ENCODE peak calls at places on chromosome 12, in eight cellular contexts. A is H9; F is stimulated activated CD4-positive, alpha-beta T cell treated with anti-CD3 and anti-CD28 coated beads, Interleukin-15, amount 100 ng/mL, for 24 hours; I is iPS-NIHi11; B is activated T-cell treated with anti-CD3 and anti-CD28 coated beads for 24 hours; D is effector memory CD8-positive, alpha-beta T cell; K is stimulated activated CD8-positive, alpha-beta memory T cell treated with anti-CD3 and anti-CD28 coated beads, Interleukin-2, amount 100 ng/mL, for 1 hour; U is activated naive CD8-positive, alpha-beta T cell treated with anti-CD3 and anti-CD28 coated beads, Interleukin-2, amount 50 U/mL, for 16 hours. E is an unnamed sample.
A peak's percentile ranks its signal among the peaks of the same experiment; 100 is the strongest.

GRCh38 chr12:26554332-26554731 is 278.7 kb downstream of the ITPR2 start:
- DNase-seq in F (no peak), A (no peak), K (no peak), I (no peak), U (no peak), B (no peak), D (no peak), E (no peak)

GRCh38 chr12:10068634-10069033 is 30.2 kb downstream of the CLEC1A start:
- DNase-seq in U (no peak), F (no peak), K (no peak), B (no peak), A (no peak), I (no peak), D (no peak), E (no peak)

GRCh38 chr12:66013224-66013623 is 117.3 kb downstream of the LLPH start:
- DNase-seq in F (no peak), I (no peak), A (no peak), K (no peak), U (no peak), D (no peak), B (no peak), E (no peak)

GRCh38 chr12:56104815-56105476 is 587 bp downstream of the PA2G4 start:
- DNase-seq in D (no peak), K (no peak), I (peak; percentile 20), A (no peak), U (no peak), B (no peak), F (peak; percentile 58), E (no peak)

GRCh38 chr12:17778242-17778641 is 311.8 kb downstream of the RERGL start:
- DNase-seq in B (no peak), K (no peak), F (no peak), U (no peak), A (no peak), I (no peak), D (no peak), E (no peak)

GRCh38 chr12:1842905-1843640 is 22.7 kb downstream of the LRTM2 start:
- DNase-seq in I (no peak), D (no peak), U (no peak), K (no peak), F (no peak), A (peak; percentile 30), B (no peak), E (no peak)

GRCh38 chr12:68056300-68056699 is 67.1 kb downstream of the IFNG-AS1 start:
- DNase-seq in K (no peak), D (no peak), U (no peak), I (no peak), B (no peak), A (no peak), F (no peak), E (no peak)

GRCh38 chr12:108312885-108313203 is 26.3 kb downstream of the CMKLR1 start:
- DNase-seq in F (no peak), I (peak; percentile 26), A (no peak), D (no peak), B (no peak), U (no peak), K (no peak), E (peak; percentile 39)

GRCh38 chr12:92218394-92219077 is 72.9 kb upstream of the BTG1 start:
- DNase-seq in D (no peak), K (no peak), F (no peak), I (no peak), B (no peak), A (no peak), U (no peak), E (no peak)

GRCh38 chr12:4496145-4496838 is 42.4 kb upstream of the RAD51AP1 start:
- DNase-seq in D (no peak), K (no peak), A (no peak), I (no peak), B (no peak), U (no peak), F (no peak), E (no peak)

GRCh38 chr12:87280356-87280755 is 748.8 kb downstream of the C12orf50 start:
- DNase-seq in A (no peak), F (no peak), D (no peak), K (no peak), B (no peak), U (no peak), I (no peak), E (peak; percentile 2)

GRCh38 chr12:89225401-89225800 is 126.9 kb downstream of the DUSP6 start:
- DNase-seq in B (peak; percentile 77), A (peak; percentile 41), I (peak; percentile 26), F (peak; percentile 84), K (peak; percentile 46), U (peak; percentile 59), D (peak; percentile 48), E (no peak)

GRCh38 chr12:46786774-46787173 is 39.0 kb downstream of the SLC38A4 start:
- DNase-seq in U (no peak), K (no peak), D (no peak), A (no peak), B (no peak), I (no peak), F (no peak), E (no peak)

GRCh38 chr12:112992541-112993398 is 14.5 kb downstream of the OAS2 start:
- DNase-seq in B (peak; percentile 44), I (peak; percentile 87), A (peak; percentile 80), F (peak; percentile 73), D (peak; percentile 33), K (peak; percentile 26), U (peak; percentile 34), E (peak; percentile 54)

GRCh38 chr12:68291396-68292036 is 38.1 kb upstream of the IL22 start:
- DNase-seq in A (no peak), D (no peak), I (no peak), K (no peak), B (no peak), U (no peak), F (no peak), E (no peak)

GRCh38 chr12:12681061-12681765 is 14.8 kb downstream of the GPR19 start:
- DNase-seq in B (no peak), F (no peak), A (no peak), D (no peak), K (no peak), I (no peak), U (no peak), E (no peak)

GRCh38 chr12:79296871-79297270 is 393.9 kb downstream of the PAWR start:
- DNase-seq in F (no peak), B (no peak), U (no peak), A (no peak), K (no peak), I (no peak), D (no peak), E (no peak)

GRCh38 chr12:113788020-113788856 is 177.9 kb downstream of the RBM19 start:
- DNase-seq in K (no peak), F (no peak), B (no peak), U (no peak), A (no peak), D (no peak), I (no peak), E (no peak)

GRCh38 chr12:89154743-89155530 is 197.4 kb downstream of the DUSP6 start:
- DNase-seq in U (no peak), I (no peak), K (no peak), F (no peak), D (no peak), B (no peak), A (no peak), E (no peak)

GRCh38 chr12:71456316-71456715 is 16.7 kb downstream of the LGR5 start:
- DNase-seq in F (no peak), A (no peak), I (peak; percentile 30), U (no peak), D (no peak), B (no peak), K (no peak), E (peak; percentile 76)

GRCh38 chr12:57446292-57446960 is 8.7 kb upstream of the INHBE start:
- DNase-seq in D (no peak), U (no peak), I (no peak), K (no peak), F (no peak), A (no peak), B (no peak), E (no peak)

GRCh38 chr12:49008943-49009342 is 9.6 kb downstream of the PRKAG1 start:
- DNase-seq in D (no peak), B (no peak), A (no peak), I (no peak), K (no peak), U (no peak), F (no peak), E (no peak)

GRCh38 chr12:124039276-124039675 is 66.3 kb downstream of the ZNF664 start:
- DNase-seq in F (no peak), D (no peak), B (no peak), U (no peak), K (no peak), I (no peak), A (no peak), E (no peak)

GRCh38 chr12:64691227-64691792 is 67.9 kb downstream of the GNS start:
- DNase-seq in B (no peak), A (peak; percentile 50), K (no peak), F (no peak), I (peak; percentile 49), D (no peak), U (no peak), E (no peak)

GRCh38 chr12:14514154-14514842 is 53.4 kb downstream of the PLBD1 start:
- DNase-seq in U (no peak), I (peak; percentile 72), F (no peak), B (no peak), K (no peak), A (no peak), D (no peak), E (peak; percentile 5)

GRCh38 chr12:39327520-39327919 is 115.4 kb downstream of the KIF21A start:
- DNase-seq in K (no peak), F (no peak), A (no peak), U (no peak), I (no peak), B (no peak), D (no peak), E (no peak)